ENCODE peak calls at places on chromosomes 16 and 17, in nine cellular contexts. Q, L, O, G, K, P, Y, D and E are unnamed samples.

GRCh38 chr16:85417156-85417860 is 195.8 kb upstream of the GSE1 start:
- DNase-seq in Q (peak), L (no peak), O (no peak), G (no peak), K (no peak), P (no peak), Y (no peak), D (no peak), E (no peak)

GRCh38 chr16:62545039-62545438 is 508.8 kb upstream of the CDH8 start:
- DNase-seq in Q (no peak), L (no peak), O (peak), G (no peak), K (no peak), P (no peak), Y (no peak), D (no peak), E (no peak)

GRCh38 chr17:81345211-81346089 is 49.8 kb upstream of the BAHCC1 start:
- DNase-seq in Q (peak), L (peak), O (peak), G (peak), K (no peak), P (peak), Y (no peak), D (peak), E (peak)

GRCh38 chr17:82238562-82239201 is 9.8 kb downstream of the SLC16A3 start:
- DNase-seq in Q (peak), L (peak), O (peak), G (peak), K (peak), P (no peak), Y (peak), D (no peak), E (peak)

GRCh38 chr17:61928101-61928436 is 287 bp upstream of the INTS2 start:
- DNase-seq in Q (no peak), L (no peak), O (no peak), G (no peak), K (no peak), P (no peak), Y (no peak), D (no peak), E (no peak)

GRCh38 chr16:82138478-82139285 is 31.3 kb downstream of the MPHOSPH6 start:
- DNase-seq in Q (no peak), L (no peak), O (no peak), G (no peak), K (no peak), P (no peak), Y (no peak), D (no peak), E (no peak)

GRCh38 chr17:76444518-76445311 is 8.2 kb downstream of the UBE2O start:
- DNase-seq in Q (no peak), L (no peak), O (peak), G (no peak), K (no peak), P (no peak), Y (no peak), D (peak), E (peak)

GRCh38 chr16:2048116-2048543 is 345 bp downstream of the TSC2 start:
- DNase-seq in Q (no peak), L (no peak), O (no peak), G (no peak), K (no peak), P (no peak), Y (no peak), D (no peak), E (no peak)

GRCh38 chr16:54342966-54343365 is 56.4 kb upstream of the IRX3 start:
- DNase-seq in Q (no peak), L (peak), O (no peak), G (no peak), K (no peak), P (no peak), Y (no peak), D (no peak), E (peak)

GRCh38 chr17:57366558-57367351 is 110.4 kb downstream of the MSI2 start:
- DNase-seq in Q (no peak), L (no peak), O (no peak), G (no peak), K (no peak), P (no peak), Y (no peak), D (no peak), E (no peak)

GRCh38 chr17:77317091-77317519 is 176.3 kb downstream of the SEC14L1 start:
- DNase-seq in Q (no peak), L (no peak), O (peak), G (peak), K (no peak), P (no peak), Y (no peak), D (peak), E (no peak)

GRCh38 chr17:30296499-30297038 is 4.8 kb upstream of the BLMH start:
- DNase-seq in Q (no peak), L (no peak), O (no peak), G (no peak), K (no peak), P (no peak), Y (no peak), D (no peak), E (peak)

GRCh38 chr16:56894331-56894917 is 29.4 kb downstream of the SLC12A3 start:
- DNase-seq in Q (no peak), L (peak), O (no peak), G (no peak), K (no peak), P (no peak), Y (no peak), D (no peak), E (no peak)

GRCh38 chr16:51134269-51134812 is 16.7 kb downstream of the SALL1 start:
- DNase-seq in Q (no peak), L (no peak), O (peak), G (no peak), K (no peak), P (no peak), Y (no peak), D (no peak), E (no peak)

GRCh38 chr17:73803867-73804539 is 159.8 kb upstream of the SDK2 start:
- DNase-seq in Q (no peak), L (no peak), O (peak), G (no peak), K (no peak), P (no peak), Y (no peak), D (no peak), E (no peak)

GRCh38 chr17:41588126-41588810 is 1.6 kb upstream of the KRT14 start:
- DNase-seq in Q (no peak), L (peak), O (no peak), G (no peak), K (no peak), P (no peak), Y (no peak), D (no peak), E (peak)

GRCh38 chr17:1649116-1649843 is 386 bp downstream of the RILP start:
- DNase-seq in Q (peak), L (peak), O (no peak), G (peak), K (peak), P (peak), Y (no peak), D (peak), E (peak)

GRCh38 chr17:72916991-72917390 is 175.5 kb downstream of the SLC39A11 start:
- DNase-seq in Q (no peak), L (no peak), O (no peak), G (no peak), K (no peak), P (no peak), Y (no peak), D (no peak), E (no peak)